ENCODE peak calls at places on chromosomes 4 and X, in seven cellular contexts. F, Z, S, V, E, R and H are unnamed samples.

GRCh38 chr4:13733817-13734216 is 106.3 kb upstream of the BOD1L1 start:
- DNase-seq in F (no peak), Z (no peak), S (no peak), V (no peak), E (no peak), R (no peak), H (peak)

GRCh38 chr4:55866290-55866907 is 13.0 kb downstream of the EXOC1 start:
- DNase-seq in F (no peak), Z (peak), S (no peak), V (peak), E (no peak), R (peak), H (peak)

GRCh38 chrX:9604111-9604907 is 139.5 kb downstream of the TBL1X start:
- DNase-seq in F (peak), Z (no peak), S (peak), V (peak), E (peak), R (no peak), H (no peak)

GRCh38 chr4:158121203-158121586 is 51.6 kb downstream of the GASK1B start:
- DNase-seq in F (peak), Z (peak), S (no peak), V (peak), E (peak), R (peak), H (peak)

GRCh38 chr4:87856816-87857215 is 24.0 kb downstream of the MEPE start:
- DNase-seq in F (no peak), Z (no peak), S (no peak), V (no peak), E (no peak), R (no peak), H (peak)

GRCh38 chr4:54659213-54660144 is 1.7 kb downstream of the KIT start:
- DNase-seq in F (no peak), Z (no peak), S (no peak), V (peak), E (no peak), R (peak), H (peak)

GRCh38 chr4:170025523-170026252 is 507 bp downstream of the MFAP3L start:
- DNase-seq in F (peak), Z (peak), S (peak), V (peak), E (no peak), R (no peak), H (peak)

GRCh38 chrX:38859602-38860001 is 58.3 kb downstream of the MID1IP1 start:
- DNase-seq in F (no peak), Z (no peak), S (no peak), V (peak), E (no peak), R (peak), H (peak)

GRCh38 chr4:164748375-164748774 is 5.6 kb upstream of the SMIM31 start:
- DNase-seq in F (no peak), Z (peak), S (no peak), V (peak), E (no peak), R (peak), H (peak)

GRCh38 chrX:83511208-83511607 is 3.1 kb downstream of the POU3F4 start:
- DNase-seq in F (no peak), Z (no peak), S (no peak), V (no peak), E (no peak), R (no peak), H (no peak)

GRCh38 chr4:83241132-83241531 is 43.5 kb downstream of the COQ2 start:
- DNase-seq in F (no peak), Z (no peak), S (no peak), V (no peak), E (no peak), R (no peak), H (no peak)

GRCh38 chrX:350534-351321 is 32.1 kb upstream of the GTPBP6 start:
- DNase-seq in F (no peak), Z (no peak), S (no peak), V (no peak), E (no peak), R (no peak), H (no peak)

GRCh38 chrX:53374222-53374820 is 48.1 kb downstream of the SMC1A start:
- DNase-seq in F (no peak), Z (no peak), S (no peak), V (peak), E (no peak), R (peak), H (no peak)

GRCh38 chrX:48604701-48605100 is 7.4 kb downstream of the WDR13 start:
- DNase-seq in F (no peak), Z (no peak), S (no peak), V (no peak), E (no peak), R (no peak), H (no peak)

GRCh38 chr4:186770446-186771175 is 47.0 kb upstream of the FAT1 start:
- DNase-seq in F (no peak), Z (no peak), S (no peak), V (peak), E (no peak), R (peak), H (peak)

GRCh38 chrX:18353931-18354368 is 538 bp downstream of the SCML2 start:
- DNase-seq in F (no peak), Z (peak), S (no peak), V (peak), E (no peak), R (no peak), H (no peak)

GRCh38 chr4:168864831-168865541 is 145.1 kb downstream of the CBR4 start:
- DNase-seq in F (no peak), Z (no peak), S (no peak), V (peak), E (no peak), R (peak), H (peak)

GRCh38 chrX:115204040-115204439 is 14.8 kb downstream of the RBMXL3 start:
- DNase-seq in F (no peak), Z (no peak), S (no peak), V (no peak), E (no peak), R (no peak), H (no peak)

GRCh38 chr4:40924096-40924792 is 174.5 kb downstream of the NSUN7 start:
- DNase-seq in F (peak), Z (peak), S (peak), V (peak), E (peak), R (peak), H (peak)

GRCh38 chr4:94668724-94669123 is 89.0 kb upstream of the BMPR1B start:
- DNase-seq in F (no peak), Z (no peak), S (no peak), V (no peak), E (no peak), R (no peak), H (no peak)

GRCh38 chr4:126207892-126208291 is 893.1 kb downstream of the FAT4 start:
- DNase-seq in F (no peak), Z (no peak), S (no peak), V (no peak), E (no peak), R (no peak), H (no peak)

GRCh38 chr4:116358633-116359222 is 726.6 kb downstream of the TRAM1L1 start:
- DNase-seq in F (peak), Z (peak), S (peak), V (peak), E (no peak), R (peak), H (peak)

GRCh38 chr4:87103691-87104187 is 116.7 kb downstream of the KLHL8 start:
- DNase-seq in F (no peak), Z (no peak), S (no peak), V (peak), E (no peak), R (peak), H (peak)

GRCh38 chrX:97374266-97374665 is 490.6 kb downstream of the RPA4 start:
- DNase-seq in F (no peak), Z (no peak), S (no peak), V (no peak), E (no peak), R (no peak), H (no peak)

GRCh38 chr4:11549525-11549924 is 120.8 kb upstream of the HS3ST1 start:
- DNase-seq in F (no peak), Z (no peak), S (no peak), V (no peak), E (no peak), R (peak), H (no peak)

GRCh38 chr4:105345358-105345757 is 128.5 kb downstream of the PPA2 start:
- DNase-seq in F (no peak), Z (no peak), S (no peak), V (no peak), E (no peak), R (no peak), H (no peak)

DNA sequence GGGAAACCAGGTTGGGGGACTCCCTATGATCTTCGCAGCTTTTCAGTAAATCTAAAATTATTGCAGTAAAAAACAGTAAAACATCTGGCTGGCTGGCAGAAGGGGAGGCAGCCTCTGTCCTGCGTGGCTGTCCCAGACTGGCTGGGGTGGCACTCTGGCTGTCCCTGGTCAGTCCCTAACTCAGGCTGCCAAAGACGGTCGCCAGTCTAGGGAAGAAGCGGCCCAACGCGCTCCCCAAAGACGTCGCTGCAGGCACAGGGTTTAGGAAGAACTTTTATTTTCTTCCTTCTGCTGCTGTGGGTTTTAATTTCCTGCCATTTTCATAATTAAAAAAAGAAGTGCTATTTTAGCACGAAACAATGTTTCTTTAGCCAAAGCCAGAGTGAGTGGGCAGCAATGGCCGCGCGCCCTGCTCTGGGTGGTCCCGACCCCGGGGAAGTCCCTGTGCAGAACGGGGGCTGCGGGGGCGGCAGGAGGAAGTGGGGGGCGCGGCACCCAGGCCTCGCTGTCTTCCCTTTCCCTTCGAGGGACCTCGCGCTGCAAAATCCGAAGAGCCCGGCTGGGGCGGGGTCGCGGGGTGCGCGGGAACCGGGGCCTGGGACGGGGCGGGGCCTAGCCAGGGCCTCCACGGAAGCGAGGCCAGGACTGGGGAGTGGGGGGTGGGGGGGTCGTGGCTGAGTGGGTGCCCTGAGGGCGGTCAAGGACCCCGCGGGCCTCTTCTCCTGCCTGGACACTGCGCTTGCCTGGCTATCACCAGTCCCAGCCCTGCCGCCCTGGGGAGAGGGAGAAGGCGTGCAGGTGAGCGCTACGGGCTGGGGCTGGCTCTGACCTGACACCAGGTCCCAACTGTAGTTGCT is 6.3 kb upstream of the LETM1 start:
- DNase-seq in F (no peak), Z (no peak), S (no peak), V (no peak), E (no peak), R (no peak), H (no peak)
- H3K4me3 ChIP-seq in F (peak), Z (no peak), S (no peak), V (peak), E (no peak), R (no peak), H (peak)

GRCh38 chrX:102599084-102599949 is at the start of gene ARMCX5:
- DNase-seq in F (peak), Z (peak), S (peak), V (peak), E (peak), R (peak), H (peak)
- TF ChIP-seq CTCF in F (peak), Z (no peak), S (peak), V (peak), E (peak), R (no peak), H (no peak)

GRCh38 chr4:166512267-166512666 is 639.2 kb downstream of the TLL1 start:
- DNase-seq in F (no peak), Z (no peak), S (no peak), V (no peak), E (no peak), R (no peak), H (no peak)
- H3K4me3 ChIP-seq in F (no peak), Z (no peak), S (no peak), V (no peak), E (no peak), R (no peak), H (no peak)

GRCh38 chrX:14043209-14043608 is 13.5 kb upstream of the GEMIN8 start:
- DNase-seq in F (no peak), Z (no peak), S (no peak), V (no peak), E (no peak), R (no peak), H (no peak)

GRCh38 chrX:14038375-14039077 is 8.8 kb upstream of the GEMIN8 start:
- DNase-seq in F (no peak), Z (no peak), S (no peak), V (no peak), E (no peak), R (no peak), H (no peak)

GRCh38 chrX:14039344-14039743 is 9.7 kb upstream of the GEMIN8 start:
- DNase-seq in F (peak), Z (peak), S (peak), V (peak), E (no peak), R (peak), H (peak)
- TF ChIP-seq CTCF in F (peak), Z (peak), S (peak), V (peak), E (peak), R (peak), H (peak)

GRCh38 chr4:121693450-121693849 is 3.3 kb downstream of the ANXA5 start:
- DNase-seq in F (no peak), Z (no peak), S (no peak), V (no peak), E (no peak), R (peak), H (no peak)
- H3K4me3 ChIP-seq in F (no peak), Z (no peak), S (no peak), V (peak), E (no peak), R (peak), H (peak)

GRCh38 chrX:23959781-23960180 is 52.0 kb downstream of the CXorf58 start:
- DNase-seq in F (no peak), Z (no peak), S (no peak), V (no peak), E (no peak), R (no peak), H (no peak)

GRCh38 chrX:23952984-23953907 is 45.4 kb downstream of the CXorf58 start:
- DNase-seq in F (peak), Z (peak), S (no peak), V (no peak), E (no peak), R (no peak), H (peak)

GRCh38 chrX:23952401-23952800 is 44.6 kb downstream of the CXorf58 start:
- DNase-seq in F (no peak), Z (no peak), S (no peak), V (no peak), E (no peak), R (no peak), H (no peak)

GRCh38 chrX:23954396-23954795 is 46.6 kb downstream of the CXorf58 start:
- DNase-seq in F (no peak), Z (no peak), S (no peak), V (no peak), E (no peak), R (no peak), H (no peak)

DNA sequence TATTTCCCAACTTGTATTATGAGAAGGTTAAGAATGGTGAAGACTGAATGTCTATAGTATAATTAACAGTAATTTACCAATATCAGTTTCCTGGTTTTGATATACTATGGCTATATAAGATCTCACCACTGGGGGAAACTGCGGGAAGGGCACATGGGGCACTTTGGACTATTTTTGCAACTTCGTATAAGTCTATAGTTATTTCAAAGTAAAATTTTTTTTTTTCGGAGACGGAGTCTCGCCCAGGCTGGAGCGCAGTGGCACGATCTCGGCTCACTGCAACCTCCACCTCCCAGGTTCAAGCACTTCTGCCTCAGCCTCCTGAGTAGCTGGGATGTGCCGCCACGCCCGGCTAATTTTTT is 46.1 kb downstream of the CXorf58 start:
- DNase-seq in F (no peak), Z (no peak), S (no peak), V (no peak), E (no peak), R (no peak), H (no peak)
- TF ChIP-seq CTCF in F (no peak), Z (no peak), S (no peak), V (no peak), E (no peak), R (no peak), H (no peak)

GRCh38 chr4:39626261-39626660 is 12.4 kb downstream of the SMIM14 start:
- DNase-seq in F (no peak), Z (no peak), S (no peak), V (no peak), E (no peak), R (no peak), H (no peak)
- H3K4me3 ChIP-seq in F (no peak), Z (no peak), S (no peak), V (no peak), E (no peak), R (no peak), H (no peak)

DNA sequence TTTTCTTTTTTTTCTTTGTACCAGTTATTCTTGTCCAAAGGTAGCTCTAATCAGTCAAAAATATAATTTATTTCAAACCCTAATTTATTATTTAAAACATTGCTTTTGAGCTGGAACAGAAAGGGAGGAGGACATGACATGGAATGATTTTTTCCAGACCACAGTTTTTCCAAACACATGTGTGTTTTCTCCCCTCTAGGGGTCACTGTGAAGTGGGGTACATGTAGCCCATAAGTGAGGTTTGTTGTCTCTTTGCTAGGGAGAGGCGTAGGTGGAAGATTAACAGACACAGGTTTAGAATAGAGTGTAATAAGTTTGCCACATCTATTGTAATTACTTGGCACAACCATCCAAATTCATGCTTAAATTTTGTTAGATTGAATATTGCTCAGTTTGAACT is 83.0 kb downstream of the TNIP2 start:
- DNase-seq in F (no peak), Z (peak), S (no peak), V (no peak), E (no peak), R (no peak), H (peak)
- TF ChIP-seq CTCF in F (no peak), Z (peak), S (no peak), V (peak), E (no peak), R (peak), H (peak)

GRCh38 chr4:38062894-38063168 is 102.6 kb downstream of the PTTG2 start:
- DNase-seq in F (no peak), Z (no peak), S (no peak), V (no peak), E (no peak), R (no peak), H (peak)

GRCh38 chr4:38065900-38066299 is 105.7 kb downstream of the PTTG2 start:
- DNase-seq in F (no peak), Z (no peak), S (no peak), V (no peak), E (no peak), R (no peak), H (no peak)

GRCh38 chr4:38060829-38061431 is 100.7 kb downstream of the PTTG2 start:
- DNase-seq in F (no peak), Z (no peak), S (no peak), V (no peak), E (no peak), R (peak), H (peak)

GRCh38 chr4:38065181-38065580 is 105.0 kb downstream of the PTTG2 start:
- DNase-seq in F (no peak), Z (no peak), S (no peak), V (no peak), E (no peak), R (no peak), H (no peak)

GRCh38 chr4:38062088-38062893 is 102.1 kb downstream of the PTTG2 start:
- DNase-seq in F (peak), Z (peak), S (peak), V (peak), E (peak), R (peak), H (peak)
- H3K4me3 ChIP-seq in F (peak), Z (no peak), S (no peak), V (peak), E (peak), R (no peak), H (peak)

DNA sequence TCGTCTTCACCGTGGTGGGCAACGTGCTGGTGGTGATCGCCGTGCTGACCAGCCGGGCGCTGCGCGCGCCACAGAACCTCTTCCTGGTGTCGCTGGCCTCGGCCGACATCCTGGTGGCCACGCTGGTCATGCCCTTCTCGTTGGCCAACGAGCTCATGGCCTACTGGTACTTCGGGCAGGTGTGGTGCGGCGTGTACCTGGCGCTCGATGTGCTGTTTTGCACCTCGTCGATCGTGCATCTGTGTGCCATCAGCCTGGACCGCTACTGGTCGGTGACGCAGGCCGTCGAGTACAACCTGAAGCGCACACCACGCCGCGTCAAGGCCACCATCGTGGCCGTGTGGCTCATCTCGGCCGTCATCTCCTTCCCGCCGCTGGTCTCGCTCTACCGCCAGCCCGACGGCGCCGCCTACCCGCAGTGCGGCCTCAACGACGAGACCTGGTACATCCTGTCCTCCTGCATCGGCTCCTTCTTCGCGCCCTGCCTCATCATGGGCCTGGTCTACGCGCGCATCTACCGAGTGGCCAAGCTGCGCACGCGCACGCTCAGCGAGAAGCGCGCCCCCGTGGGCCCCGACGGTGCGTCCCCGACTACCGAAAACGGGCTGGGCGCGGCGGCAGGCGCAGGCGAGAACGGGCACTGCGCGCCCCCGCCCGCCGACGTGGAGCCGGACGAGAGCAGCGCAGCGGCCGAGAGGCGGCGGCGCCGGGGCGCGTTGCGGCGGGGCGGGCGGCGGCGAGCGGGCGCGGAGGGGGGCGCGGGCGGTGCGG is 791 bp downstream of the ADRA2C start:
- DNase-seq in F (no peak), Z (no peak), S (no peak), V (no peak), E (peak), R (no peak), H (peak)
- TF ChIP-seq CTCF in F (no peak), Z (no peak), S (peak), V (no peak), E (peak), R (no peak), H (no peak)